ENCODE peak calls at places on chromosome 12, in ten cellular contexts. I, L, G, E, R, D, S, X, J and K are unnamed samples.

GRCh38 chr12:82754856-82755255 is 68.2 kb downstream of the TMTC2 start:
- DNase-seq in J (no peak), I (no peak), G (no peak), L (no peak), E (no peak), D (peak), S (no peak), R (no peak), X (no peak), K (no peak)

GRCh38 chr12:123801573-123802178 is 39.6 kb downstream of the DNAH10 start:
- DNase-seq in X (no peak), D (peak), R (no peak), S (peak), L (peak), I (no peak), J (no peak), E (no peak), G (peak), K (no peak)

GRCh38 chr12:124437121-124437520 is 130.3 kb downstream of the NCOR2 start:
- DNase-seq in E (no peak), D (no peak), R (no peak), J (no peak), I (no peak), X (no peak), G (no peak), S (no peak), L (no peak), K (no peak)

GRCh38 chr12:116127858-116128257 is 149.6 kb downstream of the MED13L start:
- DNase-seq in X (no peak), I (no peak), S (no peak), L (no peak), G (no peak), R (no peak), D (no peak), J (no peak), E (no peak), K (no peak)

GRCh38 chr12:51345681-51346080 is 798 bp downstream of the CELA1 start:
- DNase-seq in X (no peak), D (peak), E (no peak), S (no peak), J (no peak), G (no peak), I (no peak), R (no peak), L (peak), K (no peak)

GRCh38 chr12:6307521-6307920 is 3.0 kb upstream of the PLEKHG6 start:
- DNase-seq in I (peak), E (no peak), L (no peak), J (no peak), D (no peak), X (no peak), G (no peak), R (no peak), S (no peak), K (no peak)

GRCh38 chr12:97142737-97143450 is 235.8 kb downstream of the NEDD1 start:
- DNase-seq in G (no peak), I (no peak), X (peak), D (no peak), S (no peak), L (no peak), E (peak), J (no peak), R (no peak), K (no peak)

GRCh38 chr12:61513499-61513898 is 746.7 kb upstream of the USP15 start:
- DNase-seq in L (no peak), X (no peak), J (no peak), R (no peak), I (no peak), D (no peak), G (no peak), E (no peak), S (no peak), K (no peak)

GRCh38 chr12:128109636-128110035 is 157.3 kb upstream of the TMEM132C start:
- DNase-seq in X (no peak), I (no peak), E (no peak), G (no peak), R (no peak), L (no peak), D (no peak), S (no peak), J (no peak), K (no peak)

GRCh38 chr12:116959198-116959460 is 48.4 kb downstream of the FBXW8 start:
- DNase-seq in L (no peak), E (no peak), I (no peak), S (no peak), R (no peak), G (no peak), D (no peak), X (no peak), J (no peak), K (no peak)

GRCh38 chr12:119910586-119910985 is 33.5 kb upstream of the CIT start:
- DNase-seq in S (no peak), L (no peak), R (no peak), X (no peak), J (no peak), E (no peak), G (no peak), I (no peak), D (no peak), K (no peak)

GRCh38 chr12:83389237-83389996 is 702.7 kb downstream of the TMTC2 start:
- DNase-seq in S (peak), X (peak), I (no peak), D (no peak), R (no peak), J (peak), L (no peak), E (peak), G (no peak), K (no peak)

GRCh38 chr12:2383276-2384028 is 330.7 kb downstream of the CACNA1C start:
- DNase-seq in J (no peak), R (no peak), X (no peak), I (no peak), L (no peak), E (no peak), D (no peak), S (no peak), G (no peak), K (no peak)

GRCh38 chr12:119589087-119589486 is 4.5 kb upstream of the TMEM233 start:
- DNase-seq in S (no peak), J (no peak), D (peak), X (no peak), L (peak), E (no peak), R (no peak), G (no peak), I (no peak), K (no peak)

GRCh38 chr12:29320295-29321090 is 60.5 kb downstream of the ERGIC2 start:
- DNase-seq in E (no peak), X (no peak), D (peak), I (no peak), G (peak), J (no peak), R (peak), L (peak), S (no peak), K (no peak)

GRCh38 chr12:13071305-13072280 is 27.4 kb downstream of the FAM234B start:
- DNase-seq in S (no peak), X (no peak), E (no peak), I (no peak), G (no peak), J (no peak), L (no peak), R (no peak), D (no peak), K (no peak)

GRCh38 chr12:124361074-124361965 is 66.4 kb downstream of the RFLNA start:
- DNase-seq in I (no peak), D (peak), L (no peak), S (no peak), G (no peak), R (no peak), J (peak), E (no peak), X (no peak), K (no peak)

GRCh38 chr12:84492381-84492883 is 420.2 kb downstream of the SLC6A15 start:
- DNase-seq in D (no peak), I (no peak), G (no peak), S (no peak), J (no peak), X (no peak), L (no peak), R (no peak), E (no peak), K (no peak)

GRCh38 chr12:110568752-110569151 is 14.4 kb downstream of the PPTC7 start:
- DNase-seq in X (no peak), L (no peak), D (no peak), R (no peak), J (no peak), E (no peak), S (no peak), G (no peak), I (no peak), K (no peak)

GRCh38 chr12:16674885-16675284 is 68.9 kb upstream of the LMO3 start:
- DNase-seq in J (no peak), D (no peak), R (no peak), L (no peak), X (no peak), S (no peak), I (no peak), G (no peak), E (no peak), K (no peak)

GRCh38 chr12:6235499-6235898 is 35.3 kb downstream of the CD9 start:
- DNase-seq in R (no peak), J (peak), S (no peak), I (peak), E (no peak), G (no peak), L (no peak), D (no peak), X (peak), K (no peak)

GRCh38 chr12:122121341-122122192 is 43.0 kb downstream of the MLXIP start:
- DNase-seq in J (no peak), S (no peak), X (no peak), L (no peak), R (no peak), D (no peak), I (peak), E (no peak), G (no peak), K (no peak)

GRCh38 chr12:124524231-124524925 is 43.0 kb downstream of the NCOR2 start:
- DNase-seq in E (no peak), D (peak), S (no peak), X (no peak), R (peak), L (peak), G (no peak), I (no peak), J (no peak), K (no peak)

GRCh38 chr12:4274960-4275868 is 1.7 kb downstream of the CCND2 start:
- DNase-seq in D (peak), S (no peak), I (peak), G (no peak), E (peak), L (peak), R (no peak), X (peak), J (no peak), K (no peak)

GRCh38 chr12:127079636-127080035 is 1187.3 kb upstream of the TMEM132C start:
- DNase-seq in D (no peak), X (no peak), L (no peak), J (no peak), R (no peak), G (no peak), I (no peak), E (no peak), S (no peak), K (no peak)

GRCh38 chr12:127075981-127076380 is 1191.0 kb upstream of the TMEM132C start:
- DNase-seq in E (no peak), I (no peak), J (no peak), G (no peak), L (no peak), D (no peak), X (no peak), R (no peak), S (no peak), K (no peak)

GRCh38 chr12:127081058-127081457 is 1185.9 kb upstream of the TMEM132C start:
- DNase-seq in X (no peak), I (no peak), D (no peak), E (no peak), L (no peak), J (no peak), G (no peak), R (no peak), S (no peak), K (no peak)

GRCh38 chr12:127078577-127079350 is 1188.2 kb upstream of the TMEM132C start:
- DNase-seq in S (no peak), E (no peak), D (peak), G (no peak), L (no peak), I (no peak), J (no peak), R (no peak), X (no peak), K (no peak)

GRCh38 chr12:127077262-127078045 is 1189.5 kb upstream of the TMEM132C start:
- DNase-seq in X (no peak), D (no peak), R (no peak), E (no peak), I (no peak), L (no peak), S (no peak), J (no peak), G (no peak), K (no peak)
- TF ChIP-seq CTCF in X (no peak), D (no peak), R (no peak), E (no peak), I (no peak), L (no peak), S (peak), J (no peak), G (no peak), K (peak)

GRCh38 chr12:48979602-48980388 is 1.7 kb downstream of the WNT1 start:
- DNase-seq in I (peak), R (no peak), G (no peak), J (peak), D (no peak), E (no peak), S (no peak), X (no peak), L (no peak), K (no peak)

GRCh38 chr12:48981757-48982157 is 3.6 kb downstream of the WNT1 start:
- DNase-seq in J (no peak), S (no peak), X (no peak), L (no peak), R (no peak), D (no peak), E (no peak), I (no peak), G (no peak), K (no peak)

GRCh38 chr12:48978741-48979601 is 849 bp downstream of the WNT1 start:
- DNase-seq in L (no peak), I (no peak), G (no peak), S (no peak), E (no peak), J (no peak), R (no peak), D (no peak), X (no peak), K (no peak)

GRCh38 chr12:48980953-48981756 is 3.0 kb downstream of the WNT1 start:
- DNase-seq in G (no peak), L (no peak), X (no peak), E (no peak), J (no peak), I (no peak), R (no peak), S (no peak), D (no peak), K (no peak)

GRCh38 chr12:48980389-48980952 is 2.3 kb downstream of the WNT1 start:
- DNase-seq in J (peak), I (no peak), D (no peak), R (no peak), S (no peak), G (no peak), E (no peak), X (no peak), L (no peak), K (no peak)
- TF ChIP-seq CTCF in J (no peak), I (no peak), D (no peak), R (no peak), S (no peak), G (no peak), E (no peak), X (no peak), L (no peak), K (no peak)

DNA sequence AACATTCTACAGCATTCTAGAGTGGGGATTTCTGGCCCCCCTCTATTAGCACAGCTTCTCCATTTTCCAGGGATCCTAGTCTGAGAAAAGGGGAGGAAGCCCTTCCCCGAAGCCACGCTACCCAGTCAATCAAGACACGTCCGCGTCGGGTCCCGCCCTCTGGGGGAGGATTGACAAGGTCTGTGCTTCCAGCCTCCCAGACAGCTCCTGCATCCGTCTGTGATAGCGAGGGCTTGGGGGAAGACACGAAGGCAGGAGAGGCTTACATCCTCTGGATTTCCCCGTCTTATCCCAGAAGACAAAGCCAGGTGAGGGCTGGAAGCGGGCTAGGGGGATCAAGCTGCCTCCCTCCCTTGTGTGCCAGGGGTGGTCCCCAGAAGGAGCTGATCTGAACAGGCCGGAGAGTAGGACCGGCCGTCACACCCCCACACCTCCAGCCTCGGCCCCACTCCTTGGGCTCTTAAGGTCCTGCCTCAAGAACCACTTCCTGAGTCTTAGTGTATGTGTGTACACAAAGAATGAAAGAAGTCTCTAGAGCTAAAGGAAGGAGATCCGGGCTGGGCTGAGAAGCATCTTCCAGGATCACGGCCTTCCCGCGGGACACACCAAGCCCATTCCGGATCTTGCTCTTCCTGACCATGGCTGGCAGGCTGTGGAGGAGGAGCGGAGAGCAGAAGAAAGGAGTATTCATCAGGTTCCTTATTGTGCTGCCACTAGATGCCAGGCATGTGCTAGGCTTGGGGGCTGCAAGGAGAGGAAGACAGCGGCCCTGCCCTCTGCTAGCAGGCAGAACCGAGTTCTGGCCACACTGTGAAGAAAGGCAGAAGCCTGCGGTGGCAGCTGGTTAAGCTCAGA is 1.0 kb upstream of the CD63 start:
- DNase-seq in S (peak), R (peak), L (peak), G (peak), X (peak), E (peak), I (peak), D (peak), J (peak), K (peak)
- TF ChIP-seq CTCF in S (no peak), R (no peak), L (no peak), G (no peak), X (peak), E (no peak), I (no peak), D (no peak), J (no peak), K (no peak)

DNA sequence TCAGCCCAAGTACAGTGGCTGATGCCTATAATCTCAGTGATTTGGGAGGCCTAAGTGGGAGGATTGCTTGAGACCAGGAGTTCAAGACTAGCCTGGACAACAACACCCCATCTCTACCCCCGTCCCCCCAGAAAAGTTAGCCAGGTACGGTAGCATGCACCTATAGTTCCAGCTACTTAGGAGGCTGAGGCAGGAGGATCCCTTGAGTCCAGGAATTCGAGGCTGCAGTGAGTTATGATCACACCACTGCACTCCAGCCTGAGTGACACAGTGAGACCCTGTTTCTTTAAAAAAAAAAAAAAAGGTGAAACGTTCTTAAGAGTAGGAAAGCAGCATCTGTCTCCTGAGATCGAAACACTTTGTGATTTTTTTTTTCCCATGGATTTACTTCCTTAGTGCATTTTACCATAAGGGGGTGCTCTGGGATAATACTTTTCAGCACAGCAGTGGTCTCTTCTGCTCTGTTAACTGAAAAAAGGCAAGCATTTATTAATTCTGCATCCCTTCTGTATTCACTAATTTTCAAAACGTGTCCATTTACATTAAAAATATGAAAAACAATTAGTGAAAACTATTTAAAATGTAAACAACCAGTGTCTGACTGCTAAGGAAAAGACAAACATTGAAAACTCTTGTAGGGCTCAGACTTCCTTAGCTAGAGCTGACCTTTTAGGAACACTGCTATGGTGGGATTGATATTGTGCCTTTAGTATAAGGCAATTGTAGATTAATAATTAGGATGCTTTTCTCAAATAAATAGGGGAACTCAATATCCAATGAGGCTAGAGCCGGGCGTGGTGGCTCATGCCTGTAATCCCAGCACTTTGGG is 31.2 kb upstream of the USP44 start:
- DNase-seq in R (peak), L (peak), X (no peak), S (peak), E (no peak), J (no peak), I (no peak), G (peak), D (peak), K (no peak)
- TF ChIP-seq CTCF in R (peak), L (peak), X (peak), S (peak), E (peak), J (peak), I (peak), G (peak), D (peak), K (peak)

DNA sequence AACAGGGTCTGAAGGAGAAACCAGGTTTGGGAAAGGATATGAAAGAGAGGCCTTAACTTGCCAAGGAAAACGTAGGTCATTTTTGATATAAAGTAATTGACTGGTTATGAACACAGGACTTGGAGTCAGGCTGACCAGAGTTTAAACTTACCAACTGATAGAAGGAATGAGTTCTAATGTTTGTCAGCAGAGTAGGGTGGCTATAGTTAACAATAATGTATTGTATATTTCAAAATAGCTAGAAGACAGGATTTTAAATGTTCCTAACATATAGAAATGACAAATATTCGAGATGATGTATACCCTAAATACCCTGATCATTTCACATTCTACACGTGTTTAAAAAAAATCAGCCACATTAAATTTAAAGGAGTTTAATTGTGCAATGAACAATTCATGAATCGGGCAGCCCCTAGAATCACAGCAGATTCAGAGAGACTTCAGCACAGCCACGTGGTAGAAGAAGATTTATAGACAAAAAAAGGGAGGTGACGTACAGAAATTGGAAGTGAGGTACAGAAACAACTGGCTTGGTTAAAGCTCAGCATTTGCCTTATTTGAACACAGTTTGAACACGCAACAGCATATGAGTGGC is 52.5 kb upstream of the PLEKHG7 start:
- DNase-seq in X (no peak), S (no peak), D (no peak), J (no peak), L (no peak), R (no peak), G (no peak), E (no peak), I (no peak), K (no peak)
- TF ChIP-seq CTCF in X (peak), S (no peak), D (no peak), J (no peak), L (no peak), R (no peak), G (no peak), E (no peak), I (no peak), K (no peak)

GRCh38 chr12:57430117-57430930 is 519 bp downstream of the R3HDM2 start:
- DNase-seq in G (no peak), J (no peak), S (no peak), L (peak), I (peak), D (peak), R (no peak), X (peak), E (peak), K (peak)
- TF ChIP-seq CTCF in G (no peak), J (no peak), S (no peak), L (no peak), I (peak), D (peak), R (no peak), X (peak), E (no peak), K (peak)

GRCh38 chr12:86914716-86915115 is 658.5 kb upstream of the MGAT4C start:
- DNase-seq in E (peak), D (peak), I (no peak), J (no peak), G (peak), L (peak), S (peak), X (no peak), R (peak), K (no peak)
- TF ChIP-seq CTCF in E (peak), D (peak), I (no peak), J (no peak), G (peak), L (peak), S (peak), X (peak), R (peak), K (peak)